ENCODE peak calls at places on chromosomes 12 and 14, in nine cellular contexts. C, P, W, S, K, Z, L, R and A are unnamed samples.

GRCh38 chr12:6821271-6821673 is 349 bp upstream of the GPR162 start:
- DNase-seq in C (peak; percentile 61), P (no peak), W (peak; percentile 33), S (no peak), K (peak; percentile 61), Z (no peak), L (no peak), R (peak; percentile 30), A (no peak)

GRCh38 chr14:105117257-105117646 is 51.3 kb downstream of the JAG2 start:
- DNase-seq in C (no peak), P (no peak), W (no peak), S (no peak), K (no peak), Z (no peak), L (no peak), R (no peak), A (no peak)

GRCh38 chr14:94787655-94788054 is 17.7 kb upstream of the GSC start:
- DNase-seq in C (no peak), P (no peak), W (no peak), S (no peak), K (no peak), Z (no peak), L (no peak), R (no peak), A (no peak)

GRCh38 chr14:89340200-89340667 is 76.8 kb downstream of the FOXN3 start:
- DNase-seq in C (no peak), P (no peak), W (no peak), S (no peak), K (no peak), Z (no peak), L (no peak), R (no peak), A (no peak)

GRCh38 chr12:100716949-100717732 is 77.4 kb upstream of the ANO4 start:
- DNase-seq in C (peak; percentile 60), P (no peak), W (no peak), S (no peak), K (no peak), Z (no peak), L (no peak), R (no peak), A (peak; percentile 82)

GRCh38 chr12:591571-592505 is 71.4 kb downstream of the NINJ2 start:
- DNase-seq in C (no peak), P (no peak), W (no peak), S (no peak), K (no peak), Z (peak; percentile 84), L (no peak), R (no peak), A (no peak)

GRCh38 chr12:101959607-101960006 is 82.2 kb downstream of the DRAM1 start:
- DNase-seq in C (no peak), P (no peak), W (no peak), S (no peak), K (no peak), Z (no peak), L (no peak), R (no peak), A (no peak)

GRCh38 chr14:27164139-27164538 is 566.3 kb upstream of the NOVA1 start:
- DNase-seq in C (no peak), P (no peak), W (no peak), S (no peak), K (no peak), Z (no peak), L (no peak), R (no peak), A (no peak)

GRCh38 chr14:49992901-49993335 is 100.0 kb downstream of the ARF6 start:
- DNase-seq in C (peak; percentile 49), P (peak; percentile 75), W (no peak), S (no peak), K (no peak), Z (no peak), L (no peak), R (no peak), A (no peak)

GRCh38 chr12:108302471-108303311 is 36.4 kb downstream of the CMKLR1 start:
- DNase-seq in C (peak; percentile 67), P (no peak), W (no peak), S (no peak), K (no peak), Z (peak; percentile 42), L (no peak), R (no peak), A (no peak)

GRCh38 chr12:68420225-68421008 is 88.3 kb upstream of the MDM1 start:
- DNase-seq in C (no peak), P (no peak), W (no peak), S (no peak), K (no peak), Z (no peak), L (no peak), R (no peak), A (no peak)

GRCh38 chr14:26191666-26192065 is 406.2 kb downstream of the NOVA1 start:
- DNase-seq in C (no peak), P (no peak), W (no peak), S (no peak), K (no peak), Z (no peak), L (no peak), R (no peak), A (no peak)

GRCh38 chr12:73106296-73106695 is 834.1 kb downstream of the TRHDE start:
- DNase-seq in C (no peak), P (no peak), W (no peak), S (no peak), K (no peak), Z (no peak), L (no peak), R (no peak), A (peak; percentile 52)